ENCODE peak calls at places on chromosomes 16 and 17, in five cellular contexts. N is neural progenitor cell; F is testis; W is CD8-positive, alpha-beta T cell; M is Karpas-422. A is an unnamed sample.

GRCh38 chr17:1029196-1029911 is 32.4 kb downstream of the TIMM22 start:
- DNase-seq in N (no peak), F (peak), W (no peak), M (no peak), A (no peak)

GRCh38 chr16:53183442-53183841 is 128.7 kb downstream of the CHD9 start:
- DNase-seq in N (no peak), F (no peak), W (no peak), M (no peak), A (no peak)

GRCh38 chr16:89093602-89094251 is at the start of gene ACSF3:
- DNase-seq in N (peak), F (peak), W (peak), M (peak), A (no peak)

GRCh38 chr17:63700528-63701441 is 860 bp upstream of the LIMD2 start:
- DNase-seq in N (peak), F (peak), W (peak), M (peak), A (no peak)

GRCh38 chr17:61305024-61305423 is 94.6 kb upstream of the TBX2 start:
- DNase-seq in N (no peak), F (no peak), W (no peak), M (no peak), A (no peak)

GRCh38 chr16:25832288-25832687 is 140.5 kb downstream of the HS3ST4 start:
- DNase-seq in N (no peak), F (no peak), W (no peak), M (no peak), A (no peak)

GRCh38 chr17:43994272-43995149 is 9.9 kb upstream of the NAGS start:
- DNase-seq in N (peak), F (peak), W (peak), M (peak), A (no peak)

GRCh38 chr17:75754378-75755204 is 10.4 kb downstream of the GALK1 start:
- DNase-seq in N (no peak), F (no peak), W (no peak), M (no peak), A (no peak)

DNA sequence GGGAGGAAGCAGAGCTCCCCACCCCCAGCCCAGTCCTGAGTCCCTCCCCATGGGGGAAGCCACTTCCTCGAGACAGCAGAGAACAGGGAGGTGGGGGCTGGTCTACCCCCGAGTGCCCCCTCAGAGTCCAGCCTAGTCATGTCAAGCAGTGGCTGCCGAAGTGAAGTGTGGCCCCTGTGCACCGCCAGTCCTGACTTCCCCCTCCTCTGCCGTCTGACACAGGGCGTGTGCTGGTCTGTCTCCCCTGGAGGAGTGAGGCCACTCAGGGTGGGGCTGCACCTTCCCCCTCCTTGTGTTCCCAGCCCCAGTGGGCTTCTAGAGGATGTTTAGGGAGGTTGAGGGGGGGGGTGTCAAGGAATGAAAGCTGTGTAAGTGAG is 46.9 kb downstream of the MRC2 start:
- DNase-seq in N (no peak), F (no peak), W (no peak), M (no peak), A (no peak)
- H3K4me3 ChIP-seq in N (no peak), F (no peak), W (no peak), M (no peak), A (no peak)

DNA sequence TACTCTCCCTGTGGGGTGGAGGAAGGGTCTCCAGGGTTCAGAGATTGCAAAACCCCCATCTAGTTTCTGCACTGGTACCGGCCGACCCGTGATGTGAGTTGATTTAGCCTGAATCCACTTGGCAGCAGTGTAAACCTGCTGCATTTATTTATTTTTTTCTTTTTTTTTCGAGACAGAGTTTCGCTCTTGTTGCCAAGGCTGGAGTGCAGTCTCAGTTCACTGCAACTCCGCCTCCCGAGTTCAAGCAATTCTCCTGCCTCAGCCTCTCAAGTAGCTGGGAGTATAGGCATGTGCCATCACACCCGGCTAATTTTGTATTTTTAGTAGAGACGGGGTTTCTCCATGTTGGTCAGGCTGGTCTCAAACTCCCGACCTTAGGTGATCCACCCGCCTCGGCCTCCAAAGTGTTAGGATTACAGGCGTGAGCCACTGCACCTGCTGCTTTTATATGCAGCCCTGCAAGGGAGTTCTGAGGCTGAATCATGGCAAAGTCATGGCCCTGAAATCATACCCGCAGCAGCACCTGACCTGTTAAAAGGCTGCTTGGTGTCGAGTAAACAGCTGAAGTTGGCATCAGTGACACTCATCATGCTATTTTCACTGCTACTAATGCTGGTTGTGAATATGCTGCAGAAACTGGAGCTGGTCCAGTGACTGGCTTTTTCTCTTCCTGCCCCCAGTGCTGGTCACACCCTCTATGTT is 21.4 kb downstream of the DEXI start:
- DNase-seq in N (no peak), F (no peak), W (no peak), M (no peak), A (no peak)
- H3K27ac ChIP-seq in N (no peak), F (no peak), W (no peak), M (no peak), A (no peak)

DNA sequence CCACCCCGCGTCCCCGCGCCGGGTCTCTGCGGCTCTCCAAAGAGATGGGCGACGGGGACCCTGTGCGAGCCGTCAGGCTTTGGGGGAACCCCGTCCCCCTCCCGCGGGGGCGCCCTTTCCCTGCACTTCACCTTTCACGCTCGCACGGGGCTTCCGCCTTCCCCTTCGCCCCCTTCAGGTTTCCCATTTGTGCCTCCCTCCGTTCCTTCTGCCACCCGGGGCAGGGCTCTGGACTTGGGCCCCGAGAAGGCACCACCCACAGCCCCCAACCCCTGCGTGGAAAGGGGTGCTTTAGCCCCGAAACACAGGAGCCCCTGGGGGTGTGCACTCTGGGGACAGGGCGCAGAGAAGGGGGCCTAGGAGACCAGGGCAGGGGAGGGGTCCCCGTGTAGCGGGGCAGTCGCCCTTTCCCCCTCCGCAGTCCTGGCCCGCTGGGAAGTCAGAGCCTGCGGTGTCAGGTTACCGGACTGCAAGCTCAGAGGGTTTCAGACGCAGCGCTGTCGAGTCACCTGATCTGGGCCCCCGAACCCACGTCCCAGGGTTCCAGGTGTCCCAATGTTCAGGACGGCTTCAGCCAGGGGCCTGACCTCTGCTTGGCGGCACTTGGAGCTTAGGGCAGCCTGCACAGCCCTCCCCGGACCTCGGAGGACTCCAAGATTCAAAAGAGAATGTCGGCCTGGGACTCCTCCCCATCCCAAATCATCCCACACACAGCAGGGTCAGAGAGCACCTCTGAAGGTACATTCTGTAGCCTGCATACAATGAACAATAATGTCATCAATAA is 6.7 kb upstream of the CCDC92B start:
- DNase-seq in N (peak), F (no peak), W (no peak), M (no peak), A (no peak)
- H3K4me3 ChIP-seq in N (peak), F (peak), W (no peak), M (no peak), A (no peak)

DNA sequence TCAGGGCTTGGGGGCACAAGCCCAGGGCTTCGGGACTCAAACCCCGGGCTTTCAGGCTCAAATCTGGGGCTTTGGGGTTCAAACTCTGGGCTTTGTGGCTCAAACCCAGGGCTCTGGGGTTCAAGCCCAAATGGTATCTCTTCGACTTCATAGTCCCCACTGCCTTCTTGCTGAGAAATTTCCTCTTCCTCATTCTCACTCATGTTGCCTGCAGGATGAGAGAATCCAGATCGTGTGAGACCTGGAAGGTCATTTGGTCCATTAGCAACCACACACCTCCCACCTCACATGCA is 576 bp downstream of the ZNF768 start:
- DNase-seq in N (no peak), F (no peak), W (no peak), M (no peak), A (no peak)
- H3K27ac ChIP-seq in N (no peak), F (peak), W (no peak), M (peak), A (no peak)

GRCh38 chr16:24610421-24610765 is 71.0 kb downstream of the RBBP6 start:
- DNase-seq in N (peak), F (peak), W (no peak), M (no peak), A (no peak)
- H3K4me3 ChIP-seq in N (peak), F (peak), W (no peak), M (no peak), A (peak)